ENCODE peak calls at places on chromosomes 12 and 14, in four cellular contexts. D, O, M and S are unnamed samples.

GRCh38 chr12:113373966-113374365 is 15.6 kb downstream of the PLBD2 start:
- DNase-seq in D (no peak), O (no peak), M (no peak), S (no peak)

GRCh38 chr14:37251778-37252177 is 54.0 kb downstream of the MIPOL1 start:
- DNase-seq in D (no peak), O (no peak), M (no peak), S (no peak)

GRCh38 chr12:4119157-4119761 is 154.3 kb upstream of the CCND2 start:
- DNase-seq in D (peak; percentile 78), O (no peak), M (peak; percentile 75), S (peak; percentile 84)

GRCh38 chr12:92786045-92786444 is 83.3 kb downstream of the PLEKHG7 start:
- DNase-seq in D (no peak), O (no peak), M (no peak), S (no peak)

GRCh38 chr14:76351941-76352340 is 24.0 kb upstream of the ESRRB start:
- DNase-seq in D (no peak), O (no peak), M (no peak), S (no peak)

GRCh38 chr12:49088190-49088931 is 6.2 kb downstream of the DHH start:
- DNase-seq in D (peak; percentile 66), O (no peak), M (peak; percentile 89), S (peak; percentile 81)

GRCh38 chr14:31207287-31207745 is 277 bp downstream of the HECTD1 start:
- DNase-seq in D (no peak), O (peak; percentile 80), M (no peak), S (no peak)

GRCh38 chr12:131711551-131712205 is 788 bp downstream of the SFSWAP start:
- DNase-seq in D (no peak), O (no peak), M (no peak), S (peak; percentile 9)

GRCh38 chr12:103857164-103857563 is 16.1 kb upstream of the NT5DC3 start:
- DNase-seq in D (no peak), O (no peak), M (no peak), S (no peak)
- TF ChIP-seq CTCF in D (no peak), O (no peak), M (no peak), S (no peak)

GRCh38 chr12:46603776-46604456 is 221.9 kb downstream of the SLC38A4 start:
- DNase-seq in D (no peak), O (no peak), M (no peak), S (no peak)

GRCh38 chr12:46604684-46605083 is 221.1 kb downstream of the SLC38A4 start:
- DNase-seq in D (no peak), O (no peak), M (no peak), S (no peak)

GRCh38 chr12:46602474-46602873 is 223.3 kb downstream of the SLC38A4 start:
- DNase-seq in D (no peak), O (no peak), M (no peak), S (no peak)
- TF ChIP-seq CTCF in D (no peak), O (no peak), M (no peak), S (no peak)

GRCh38 chr12:101697197-101697929 is at the start of gene CHPT1:
- DNase-seq in D (peak; percentile 59), O (peak; percentile 59), M (peak; percentile 87), S (peak; percentile 60)

GRCh38 chr12:101696477-101697196 is 803 bp upstream of the CHPT1 start:
- DNase-seq in D (no peak), O (no peak), M (peak; percentile 59), S (no peak)

GRCh38 chr12:101697930-101698781 is 716 bp downstream of the CHPT1 start:
- DNase-seq in D (peak; percentile 29), O (no peak), M (no peak), S (peak; percentile 13)

GRCh38 chr12:101700299-101700820 is 2.9 kb downstream of the CHPT1 start:
- DNase-seq in D (no peak), O (no peak), M (no peak), S (no peak)

DNA sequence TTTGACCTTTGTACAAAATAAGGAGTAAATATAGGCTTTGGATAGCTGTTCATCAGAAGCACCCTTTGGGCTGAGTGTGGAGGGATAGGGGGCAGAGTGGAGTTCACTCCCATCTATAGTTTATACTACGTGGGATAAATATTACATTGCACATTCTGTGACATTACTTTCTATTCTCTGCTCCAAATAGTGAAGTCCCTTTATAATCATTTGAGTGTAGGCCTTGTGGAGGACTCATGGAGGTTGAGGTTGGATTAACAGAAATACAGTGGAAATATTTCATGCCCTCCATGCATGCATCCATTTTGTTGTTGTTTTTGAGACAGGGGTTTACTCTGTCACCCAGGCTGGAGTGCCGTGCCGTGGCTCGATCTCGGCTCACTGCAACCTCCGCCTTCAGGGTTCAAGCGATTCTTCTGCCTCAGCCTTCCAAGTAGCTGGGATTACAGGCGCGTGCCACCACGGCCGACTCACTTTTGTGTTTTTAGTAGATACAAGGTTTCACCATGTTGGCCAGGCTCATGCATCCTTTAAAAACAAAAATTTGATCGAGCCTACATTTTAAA is 1.4 kb downstream of the CHPT1 start:
- DNase-seq in D (no peak), O (no peak), M (peak; percentile 42), S (peak; percentile 37)
- TF ChIP-seq CTCF in D (peak; percentile 30), O (no peak), M (no peak), S (no peak)

GRCh38 chr12:26044007-26044394 is 80.8 kb downstream of the BHLHE41 start:
- DNase-seq in D (no peak), O (no peak), M (no peak), S (no peak)

GRCh38 chr12:26043139-26044006 is 81.5 kb downstream of the BHLHE41 start:
- DNase-seq in D (no peak), O (no peak), M (no peak), S (no peak)

GRCh38 chr12:26046203-26046602 is 78.6 kb downstream of the BHLHE41 start:
- DNase-seq in D (no peak), O (no peak), M (no peak), S (no peak)

GRCh38 chr12:26042645-26043044 is 82.2 kb downstream of the BHLHE41 start:
- DNase-seq in D (no peak), O (no peak), M (no peak), S (no peak)

DNA sequence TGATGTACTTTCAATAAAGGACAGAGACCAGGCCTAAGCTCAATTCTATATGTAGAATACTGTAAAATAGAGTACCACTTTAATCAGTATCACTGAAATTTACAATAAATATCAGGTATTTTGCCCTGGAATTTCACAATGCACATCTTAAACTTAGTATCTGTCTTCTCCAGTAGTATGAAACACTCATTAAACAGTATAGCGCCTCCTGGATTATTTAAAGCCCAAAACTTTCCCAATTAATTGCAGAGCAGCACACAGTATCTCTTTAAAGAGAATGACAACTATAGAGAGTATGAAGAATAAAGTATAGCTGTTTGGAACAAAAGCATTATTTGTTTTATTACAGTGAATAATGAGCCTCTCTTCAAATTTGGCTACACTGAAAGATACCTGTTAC is 80.2 kb downstream of the BHLHE41 start:
- DNase-seq in D (no peak), O (no peak), M (no peak), S (no peak)
- TF ChIP-seq CTCF in D (no peak), O (no peak), M (no peak), S (no peak)